ENCODE peak calls at places on chromosome 22, in seven cellular contexts. W is HCT116, S is GM12878, G is endothelial cell of umbilical vein, C is K562, O is H1, N is HepG2. P is an unnamed sample.

GRCh38 chr22:47129902-47130301 is 367.5 kb downstream of the TBC1D22A start:
- DNase-seq in G (no peak), O (no peak), C (peak), S (no peak), W (peak), N (no peak), P (no peak)

GRCh38 chr22:32342977-32343376 is 14.7 kb upstream of the RFPL3 start:
- DNase-seq in S (no peak), N (no peak), W (no peak), O (no peak), C (no peak), G (no peak), P (no peak)

GRCh38 chr22:45105281-45105700 is 58.4 kb upstream of the NUP50 start:
- DNase-seq in O (no peak), G (no peak), W (no peak), N (peak), S (no peak), C (no peak), P (no peak)

GRCh38 chr22:46996595-46997310 is 234.3 kb downstream of the TBC1D22A start:
- DNase-seq in S (no peak), W (no peak), C (no peak), O (no peak), N (peak), G (peak), P (no peak)

GRCh38 chr22:20031732-20032406 is 11.0 kb downstream of the TANGO2 start:
- DNase-seq in N (no peak), W (no peak), C (no peak), O (no peak), S (no peak), G (no peak), P (no peak)

GRCh38 chr22:49258107-49259010 is 569.3 kb downstream of the BRD1 start:
- DNase-seq in S (no peak), O (no peak), W (no peak), N (no peak), G (no peak), C (no peak), P (no peak)

GRCh38 chr22:25878933-25879332 is 136.9 kb downstream of the MYO18B start:
- DNase-seq in N (no peak), G (no peak), S (no peak), O (no peak), W (no peak), C (no peak), P (no peak)

GRCh38 chr22:37457093-37457893 is 28.9 kb downstream of the MFNG start:
- DNase-seq in C (peak), O (peak), G (peak), W (peak), S (peak), N (peak), P (no peak)

GRCh38 chr22:33891455-33891854 is 28.8 kb downstream of the LARGE1 start:
- DNase-seq in S (no peak), N (no peak), O (no peak), W (no peak), C (no peak), G (no peak), P (no peak)

GRCh38 chr22:26576026-26576680 is 13.8 kb downstream of the TPST2 start:
- DNase-seq in C (no peak), S (no peak), W (no peak), G (peak), O (no peak), N (no peak), P (no peak)

GRCh38 chr22:38315801-38316339 is 1.4 kb downstream of the CSNK1E start:
- DNase-seq in C (no peak), S (no peak), W (no peak), G (no peak), N (no peak), O (no peak), P (no peak)

GRCh38 chr22:36884314-36885158 is 23.7 kb downstream of the NCF4 start:
- DNase-seq in C (no peak), O (no peak), G (peak), W (no peak), N (no peak), S (no peak), P (no peak)

GRCh38 chr22:37205046-37205445 is 7.2 kb downstream of the SSTR3 start:
- DNase-seq in G (no peak), W (no peak), N (no peak), S (no peak), O (no peak), C (no peak), P (no peak)

GRCh38 chr22:48941903-48942625 is 885.6 kb downstream of the BRD1 start:
- DNase-seq in S (no peak), G (no peak), W (no peak), O (no peak), N (no peak), C (no peak), P (no peak)

GRCh38 chr22:41508770-41509170 is 35.5 kb downstream of the POLR3H start:
- DNase-seq in O (no peak), N (no peak), W (no peak), S (no peak), G (no peak), C (no peak), P (no peak)

GRCh38 chr22:44642096-44642644 is 59.8 kb upstream of the PRR5 start:
- DNase-seq in N (no peak), O (no peak), W (no peak), G (no peak), S (no peak), C (no peak), P (no peak)

GRCh38 chr22:46086577-46087335 is 63.6 kb upstream of the PPARA start:
- DNase-seq in N (no peak), G (no peak), S (no peak), W (no peak), C (peak), O (no peak), P (no peak)

GRCh38 chr22:20979243-20979809 is 2.8 kb upstream of the LZTR1 start:
- DNase-seq in N (no peak), C (peak), O (peak), G (peak), S (no peak), W (no peak), P (no peak)

GRCh38 chr22:37077802-37078448 is 26.4 kb downstream of the KCTD17 start:
- DNase-seq in N (peak), W (peak), O (peak), G (peak), S (no peak), C (peak), P (no peak)

GRCh38 chr22:38429460-38430128 is 25.4 kb downstream of the KCNJ4 start:
- DNase-seq in O (no peak), C (no peak), G (peak), N (no peak), S (no peak), W (no peak), P (no peak)

GRCh38 chr22:21876486-21877176 is 9.2 kb upstream of the MAPK1 start:
- DNase-seq in N (no peak), S (no peak), G (peak), O (no peak), W (no peak), C (peak), P (no peak)

GRCh38 chr22:44369241-44369652 is 56.5 kb upstream of the SHISAL1 start:
- DNase-seq in W (no peak), O (peak), S (no peak), C (peak), G (no peak), N (no peak), P (no peak)

GRCh38 chr22:17807571-17808410 is 33.5 kb upstream of the BID start:
- DNase-seq in N (no peak), C (no peak), G (no peak), O (no peak), W (no peak), S (no peak), P (no peak)

GRCh38 chr22:24968066-24968561 is 15.6 kb downstream of the KIAA1671 start:
- DNase-seq in W (peak), O (peak), S (no peak), N (no peak), G (no peak), C (no peak), P (no peak)

GRCh38 chr22:17366329-17366728 is 2.9 kb upstream of the CECR2 start:
- DNase-seq in C (no peak), O (no peak), N (no peak), W (no peak), S (no peak), G (no peak), P (no peak)

GRCh38 chr22:47178339-47178738 is 415.9 kb downstream of the TBC1D22A start:
- DNase-seq in S (no peak), W (no peak), N (no peak), C (no peak), G (no peak), O (no peak), P (no peak)

GRCh38 chr22:35417606-35418005 is 17.7 kb downstream of the MCM5 start:
- DNase-seq in N (no peak), O (no peak), C (no peak), S (no peak), G (no peak), W (no peak), P (no peak)
- TF ChIP-seq POLR2AphosphoS5 in N (no peak), O (peak), C (no peak), S (no peak), G (no peak), W (no peak), P (no peak)

DNA sequence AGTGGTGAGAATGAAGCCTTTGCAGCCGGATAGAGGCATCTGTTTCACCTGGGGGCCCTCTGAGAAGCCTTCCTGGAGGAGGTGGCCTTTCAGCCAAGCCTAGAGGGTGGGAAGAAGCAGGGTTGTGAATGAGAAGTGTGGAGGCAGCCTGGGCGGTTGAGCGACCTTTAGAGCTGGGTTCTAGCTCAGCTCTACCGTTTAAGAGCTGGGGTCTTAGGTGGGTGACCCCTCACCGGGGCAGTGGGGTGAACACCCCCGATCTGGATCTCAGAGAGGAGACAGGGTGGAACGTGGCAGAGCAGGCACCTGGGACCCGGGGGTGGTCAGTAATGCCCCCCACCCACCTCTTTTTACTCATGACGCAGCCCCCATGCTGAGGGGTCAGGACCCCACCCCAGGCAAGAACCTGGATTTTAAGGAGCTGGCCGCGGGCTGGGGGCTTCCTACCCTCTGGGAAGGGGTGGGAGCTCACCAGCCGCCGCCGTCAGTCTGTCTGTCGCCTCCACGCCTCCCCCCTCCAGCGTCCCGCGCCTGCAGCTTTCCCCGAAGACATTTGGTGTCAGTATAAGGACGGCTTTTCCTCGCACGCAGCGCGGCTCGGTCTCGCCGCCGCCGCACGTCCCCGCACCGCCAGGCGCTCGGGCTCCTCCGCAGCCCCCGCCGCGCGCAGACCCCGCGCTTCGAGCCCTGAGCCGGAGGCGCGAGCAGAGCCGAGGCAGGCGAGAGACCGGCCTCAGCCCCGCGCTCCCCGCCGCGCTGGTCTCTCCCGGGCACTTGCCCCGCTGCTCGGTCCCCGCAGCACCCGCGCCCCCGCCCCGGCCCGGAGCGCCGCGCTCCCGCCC is 13.4 kb upstream of the CACNA1I start:
- DNase-seq in G (no peak), O (no peak), C (peak), S (no peak), W (no peak), N (no peak), P (no peak)
- TF ChIP-seq EZH2 in G (peak), O (peak), C (no peak), S (no peak), W (no peak), N (peak), P (no peak)

GRCh38 chr22:50261615-50262459 is at the start of gene MAPK12:
- DNase-seq in S (no peak), W (no peak), G (peak), O (no peak), N (no peak), C (peak), P (no peak)
- H3K9ac ChIP-seq in S (peak), W (peak), G (peak), O (peak), N (peak), C (peak), P (peak)

GRCh38 chr22:50600541-50600940 is at the start of gene MAPK8IP2:
- DNase-seq in W (no peak), G (no peak), O (no peak), N (no peak), C (peak), S (no peak), P (no peak)
- TF ChIP-seq POLR2AphosphoS5 in W (no peak), G (no peak), O (no peak), N (no peak), C (no peak), S (no peak), P (no peak)

GRCh38 chr22:29073618-29074275 is 912 bp downstream of the KREMEN1 start:
- DNase-seq in N (peak), W (no peak), C (peak), O (no peak), G (no peak), S (no peak), P (no peak)
- TF ChIP-seq EZH2 in N (no peak), W (no peak), C (no peak), O (no peak), G (peak), S (no peak), P (no peak)

DNA sequence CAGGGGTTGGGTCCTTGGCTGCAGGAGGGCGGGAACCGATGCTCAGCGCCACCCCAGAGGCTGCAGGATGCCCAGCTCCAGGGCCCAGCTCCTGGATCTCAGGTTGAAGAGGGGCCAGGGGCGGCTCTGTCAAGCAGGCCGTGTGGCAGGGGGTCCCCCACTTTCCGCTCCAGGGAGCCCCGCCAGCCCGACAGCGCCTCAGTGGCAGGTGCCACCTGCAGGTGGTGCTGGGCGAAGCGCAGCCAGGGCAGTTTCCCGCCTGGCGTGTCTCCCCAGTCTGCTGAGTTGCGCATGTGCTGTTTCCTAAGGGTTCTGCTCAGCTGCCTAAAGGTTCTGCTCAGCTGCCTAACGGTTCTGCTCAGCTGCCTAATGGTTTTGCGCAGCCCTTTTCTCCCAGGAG is 442.1 kb downstream of the POTEH start:
- DNase-seq in S (no peak), G (no peak), C (no peak), O (no peak), N (no peak), W (no peak), P (no peak)
- H3K9ac ChIP-seq in S (no peak), G (no peak), C (no peak), O (no peak), N (no peak), W (no peak), P (no peak)

DNA sequence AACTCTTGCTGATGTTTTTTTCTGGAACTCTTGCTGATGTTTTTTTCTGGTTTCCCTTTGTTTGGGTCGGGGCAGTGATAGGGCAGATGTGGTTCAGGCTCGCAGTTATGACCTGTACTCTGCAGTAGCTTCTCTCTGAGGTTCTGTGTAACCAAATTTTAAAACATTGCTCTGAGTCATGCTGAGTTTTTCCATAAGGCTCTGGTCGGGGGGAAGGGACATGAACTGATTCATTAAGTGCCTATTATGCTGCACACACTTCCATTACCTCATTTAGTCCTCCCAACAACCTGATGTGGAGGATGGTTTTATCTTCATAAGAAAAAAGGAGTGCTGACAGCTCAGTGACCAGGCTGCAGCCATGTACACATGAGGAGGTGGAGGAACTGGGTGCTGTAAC is 18.9 kb downstream of the TNRC6B start:
- DNase-seq in S (peak), O (no peak), N (no peak), C (no peak), G (peak), W (no peak), P (no peak)
- TF ChIP-seq POLR2AphosphoS5 in S (no peak), O (no peak), N (no peak), C (no peak), G (no peak), W (no peak), P (no peak)

DNA sequence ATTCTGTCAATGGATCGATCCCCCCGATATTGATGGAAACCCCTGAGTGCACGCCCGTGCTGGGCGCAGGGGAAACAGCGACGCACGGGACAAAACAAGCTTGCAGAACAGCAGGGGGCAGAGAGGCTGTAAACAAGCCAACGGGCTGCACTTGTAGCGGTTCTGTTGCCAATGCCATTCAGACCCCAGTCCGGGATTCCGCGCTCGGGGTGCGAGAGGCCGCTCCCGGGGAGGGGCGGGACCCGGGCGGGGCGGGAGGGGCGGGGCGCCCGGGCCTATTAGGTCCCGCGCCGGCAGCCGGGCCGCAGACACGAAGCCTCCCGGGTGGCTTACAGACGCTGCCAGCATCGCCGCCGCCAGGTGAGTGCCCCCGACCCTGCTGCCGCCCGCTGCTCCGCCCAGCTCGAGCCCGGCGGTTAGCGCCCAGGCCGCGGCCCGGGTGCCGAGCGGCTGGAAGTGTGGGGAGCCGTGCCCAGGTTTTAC is at the start of gene BIK:
- DNase-seq in W (no peak), O (no peak), C (peak), G (peak), N (peak), S (no peak), P (no peak)
- TF ChIP-seq EZH2 in W (no peak), O (no peak), C (no peak), G (peak), N (no peak), S (no peak), P (no peak)

DNA sequence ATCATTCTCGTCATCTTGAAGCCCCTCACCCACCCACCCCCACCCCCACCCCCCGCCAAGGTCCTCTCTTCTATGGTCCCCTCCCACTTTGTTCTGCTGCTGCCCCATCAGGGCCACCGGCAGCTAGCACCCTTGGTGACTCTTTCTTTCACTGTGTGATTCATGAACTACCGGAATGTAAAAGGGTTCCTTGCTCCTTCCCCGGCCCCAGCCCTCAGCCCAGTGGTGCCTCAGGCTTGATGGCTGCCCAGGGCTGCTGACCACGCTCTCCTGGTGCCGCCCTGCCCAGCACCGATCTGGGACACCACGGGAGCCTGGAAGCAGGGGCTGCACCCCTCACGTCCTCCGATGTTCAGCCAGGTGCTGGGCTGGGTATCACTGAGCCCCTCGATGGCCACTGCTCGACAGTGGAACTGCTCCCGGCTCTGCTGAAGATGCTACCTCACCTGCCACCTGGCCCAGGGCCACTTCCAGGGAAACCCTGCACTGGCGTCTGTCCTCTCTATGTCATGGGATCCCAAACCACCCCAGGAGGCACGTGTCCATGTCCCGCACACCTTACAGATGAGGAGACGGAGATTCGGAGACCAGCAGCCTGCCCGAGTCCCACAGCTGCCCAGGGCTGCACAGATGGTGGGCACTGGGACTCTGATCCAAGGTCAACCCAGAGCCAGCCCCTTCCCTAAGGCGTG is 39.7 kb downstream of the IGLL5 start:
- DNase-seq in C (peak), S (no peak), O (no peak), W (no peak), N (no peak), G (no peak), P (no peak)
- H3K9ac ChIP-seq in C (peak), S (no peak), O (no peak), W (no peak), N (no peak), G (no peak), P (no peak)

DNA sequence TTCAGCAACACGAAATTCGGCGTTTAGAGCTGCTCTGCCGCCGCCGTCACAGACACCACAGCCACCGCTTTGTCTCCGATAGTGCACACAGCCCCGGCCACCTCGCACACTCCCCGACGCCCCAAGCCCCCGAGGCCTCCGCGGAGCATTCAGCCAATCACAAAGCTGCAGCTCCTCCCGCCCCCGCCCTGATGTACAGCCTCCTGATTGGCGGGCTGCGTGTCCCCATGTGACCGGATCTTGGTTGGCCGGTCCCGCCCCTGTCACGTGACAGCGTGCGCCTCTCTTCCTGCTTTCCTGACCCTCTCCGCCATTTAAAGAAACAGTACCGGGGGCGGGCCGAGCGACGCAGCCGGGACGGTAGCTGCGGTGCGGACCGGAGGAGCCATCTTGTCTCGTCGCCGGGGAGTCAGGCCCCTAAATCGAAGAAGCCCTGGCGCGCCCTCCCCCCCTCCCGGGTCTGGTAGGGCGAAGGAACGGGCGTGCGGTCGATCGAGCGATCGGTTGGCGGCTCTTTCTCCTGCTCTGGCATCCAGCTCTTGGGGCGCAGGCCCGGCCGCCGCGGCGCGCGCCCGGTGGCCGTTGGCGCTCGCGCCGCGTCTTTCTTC is at the start of gene TUG1:
- DNase-seq in S (peak), N (peak), C (peak), W (peak), G (peak), O (peak), P (peak)
- TF ChIP-seq POLR2AphosphoS5 in S (peak), N (peak), C (peak), W (peak), G (peak), O (peak), P (peak)

P was measured in SK-N-MC.